ENCODE peak calls at places on chromosomes 2 and 18, in eight cellular contexts. P, N, Y, S, O, W, X and E are unnamed samples.

GRCh38 chr18:46716827-46717226 is 40.0 kb downstream of the ST8SIA5 start:
- DNase-seq in S (no peak), Y (no peak), O (no peak), P (no peak), W (no peak), N (no peak), X (no peak), E (no peak)

GRCh38 chr2:101717041-101717817 is 19.7 kb downstream of the MAP4K4 start:
- DNase-seq in X (no peak), P (no peak), O (no peak), Y (no peak), N (peak; percentile 13), W (no peak), S (no peak), E (no peak)

GRCh38 chr18:7567487-7568425 is 640 bp downstream of the PTPRM start:
- DNase-seq in X (peak; percentile 65), O (peak; percentile 55), P (no peak), Y (peak; percentile 28), S (peak; percentile 74), N (no peak), W (no peak), E (peak; percentile 79)

GRCh38 chr2:172736419-172737174 is 952 bp downstream of the RAPGEF4 start:
- DNase-seq in O (no peak), X (no peak), W (no peak), P (no peak), S (no peak), N (no peak), Y (no peak), E (no peak)

GRCh38 chr18:23990474-23991410 is 23.8 kb upstream of the TTC39C start:
- DNase-seq in Y (no peak), N (no peak), S (no peak), P (no peak), O (no peak), W (no peak), X (peak; percentile 8), E (no peak)

GRCh38 chr2:70548233-70548632 is 5.4 kb downstream of the TGFA start:
- DNase-seq in P (no peak), Y (no peak), O (no peak), X (no peak), N (no peak), W (no peak), S (no peak), E (no peak)

GRCh38 chr18:7727381-7728076 is 160.4 kb downstream of the PTPRM start:
- DNase-seq in X (peak; percentile 30), Y (no peak), S (no peak), N (no peak), P (no peak), O (no peak), W (no peak), E (no peak)

GRCh38 chr2:101827246-101827645 is 129.7 kb downstream of the MAP4K4 start:
- DNase-seq in Y (no peak), S (no peak), O (no peak), X (peak; percentile 77), P (no peak), W (peak; percentile 74), N (no peak), E (peak; percentile 90)

GRCh38 chr2:18545384-18545783 is 15.1 kb downstream of the RDH14 start:
- DNase-seq in P (no peak), X (peak; percentile 22), W (no peak), Y (no peak), S (no peak), O (no peak), N (no peak), E (no peak)

GRCh38 chr2:239230318-239231052 is 170.3 kb downstream of the HDAC4 start:
- DNase-seq in S (no peak), W (no peak), Y (no peak), X (no peak), P (no peak), O (peak; percentile 63), N (no peak), E (no peak)

GRCh38 chr18:56538756-56539155 is 99.6 kb downstream of the TXNL1 start:
- DNase-seq in Y (no peak), O (no peak), S (no peak), P (no peak), N (no peak), W (no peak), X (no peak), E (peak; percentile 28)

GRCh38 chr2:111101592-111101991 is 19.1 kb upstream of the BCL2L11 start:
- DNase-seq in O (no peak), N (no peak), W (no peak), Y (no peak), P (no peak), S (no peak), X (no peak), E (no peak)

GRCh38 chr18:53796042-53796729 is 428.3 kb downstream of the MBD2 start:
- DNase-seq in S (no peak), X (peak; percentile 79), N (no peak), Y (no peak), W (peak; percentile 1), O (no peak), P (no peak), E (peak; percentile 90)

GRCh38 chr2:212337486-212338343 is 200.9 kb downstream of the ERBB4 start:
- DNase-seq in W (no peak), S (no peak), Y (no peak), O (no peak), X (no peak), N (no peak), P (no peak), E (no peak)

GRCh38 chr2:7933665-7934064 is 748.2 kb upstream of the ID2 start:
- DNase-seq in S (no peak), P (no peak), N (no peak), W (no peak), O (no peak), X (no peak), Y (no peak), E (no peak)

GRCh38 chr2:45945182-45945779 is 293.8 kb downstream of the PRKCE start:
- DNase-seq in S (no peak), X (no peak), O (no peak), Y (no peak), P (no peak), N (no peak), W (no peak), E (no peak)

GRCh38 chr2:24824071-24824588 is 30.9 kb downstream of the CENPO start:
- DNase-seq in O (no peak), Y (no peak), X (no peak), P (no peak), S (no peak), N (no peak), W (no peak), E (no peak)

GRCh38 chr2:126115975-126116374 is 540.0 kb upstream of the GYPC start:
- DNase-seq in N (no peak), O (no peak), W (no peak), P (no peak), S (no peak), Y (no peak), X (no peak), E (no peak)

GRCh38 chr2:70523996-70524965 is 29.3 kb downstream of the TGFA start:
- DNase-seq in N (no peak), O (no peak), X (no peak), W (peak; percentile 40), S (peak; percentile 40), P (no peak), Y (peak; percentile 77), E (no peak)

GRCh38 chr2:105377871-105378270 is 21.0 kb downstream of the FHL2 start:
- DNase-seq in S (no peak), W (no peak), O (no peak), P (no peak), Y (no peak), N (no peak), X (no peak), E (no peak)
- TF ChIP-seq CTCF in S (no peak), W (peak; percentile 26), O (no peak), P (no peak), Y (no peak), N (no peak), X (no peak), E (no peak)

GRCh38 chr2:86223098-86223681 is 23.9 kb downstream of the MRPL35 start:
- DNase-seq in N (no peak), S (peak; percentile 79), O (peak; percentile 59), P (no peak), X (peak; percentile 68), W (no peak), Y (no peak), E (peak; percentile 72)
- H3K27ac ChIP-seq in N (peak overlapping the region; percentile 88), S (no peak overlapping the region), O (peak overlapping the region; percentile 86), P (no peak overlapping the region), X (no peak overlapping the region), W (no peak overlapping the region), Y (peak overlapping the region; percentile 53), E (peak overlapping the region; percentile 61)

DNA sequence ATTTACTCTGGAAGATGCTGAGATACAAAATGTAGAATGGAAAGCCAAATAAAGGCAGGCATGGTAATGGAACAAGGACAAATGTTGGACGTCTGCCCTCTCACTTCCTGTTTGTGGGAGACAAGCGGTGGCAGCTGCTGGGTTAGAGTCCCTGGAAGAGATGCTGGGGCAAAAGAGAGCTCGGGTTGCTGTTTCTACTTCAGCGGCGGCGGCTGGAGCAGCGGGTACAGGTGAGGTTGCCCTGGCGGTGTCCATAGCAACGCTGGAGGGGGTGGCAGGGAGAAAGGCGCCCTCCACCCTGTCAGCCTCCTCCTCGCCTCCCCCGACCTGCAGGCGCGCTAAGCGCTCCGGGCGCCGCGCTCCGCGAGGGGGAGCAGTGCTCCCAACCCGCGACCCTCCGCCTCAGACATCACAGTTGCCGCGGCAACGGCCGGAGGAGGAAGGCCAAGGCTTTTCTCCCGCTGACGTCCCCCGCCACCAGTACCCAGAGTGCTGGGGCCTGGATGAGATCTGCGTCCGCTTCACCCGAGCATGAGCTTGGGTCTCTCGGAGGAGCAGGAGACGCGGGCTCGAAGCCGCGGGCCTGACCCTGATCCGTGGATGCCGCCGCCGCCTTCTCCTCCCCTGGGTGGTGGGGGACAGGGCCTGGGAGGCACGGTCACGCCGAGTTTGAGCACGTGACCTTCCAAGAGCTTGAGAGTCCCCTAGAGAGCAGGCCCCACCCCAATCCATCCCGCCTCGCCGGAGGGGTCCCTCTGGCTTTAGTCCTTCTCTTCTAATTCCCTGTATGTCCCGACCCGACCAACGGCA is 65.6 kb downstream of the NOL4 start:
- DNase-seq in W (peak; percentile 2), P (no peak), N (no peak), S (peak; percentile 45), X (peak; percentile 36), Y (no peak), O (peak; percentile 9), E (peak; percentile 83)
- TF ChIP-seq CTCF in W (peak; percentile 62), P (no peak), N (no peak), S (no peak), X (no peak), Y (no peak), O (no peak), E (no peak)

GRCh38 chr2:54561795-54562592 is 105.9 kb downstream of the SPTBN1 start:
- DNase-seq in Y (no peak), X (no peak), P (no peak), W (no peak), N (no peak), S (no peak), O (no peak), E (no peak)

GRCh38 chr2:54558976-54559410 is 102.9 kb downstream of the SPTBN1 start:
- DNase-seq in O (no peak), Y (no peak), X (no peak), W (no peak), S (no peak), N (no peak), P (no peak), E (no peak)

GRCh38 chr2:54559593-54560145 is 103.5 kb downstream of the SPTBN1 start:
- DNase-seq in X (peak; percentile 87), O (no peak), N (no peak), Y (peak; percentile 78), W (peak; percentile 83), S (no peak), P (no peak), E (peak; percentile 88)

GRCh38 chr2:54561010-54561409 is 104.9 kb downstream of the SPTBN1 start:
- DNase-seq in Y (no peak), X (no peak), S (no peak), N (no peak), W (no peak), P (no peak), O (no peak), E (no peak)

GRCh38 chr2:54560146-54560881 is 104.2 kb downstream of the SPTBN1 start:
- DNase-seq in X (peak; percentile 81), P (no peak), Y (peak; percentile 15), O (no peak), N (no peak), W (no peak), S (peak; percentile 59), E (peak; percentile 78)
- H3K27ac ChIP-seq in X (peak overlapping the region; percentile 93), P (peak overlapping the region; percentile 89), Y (peak overlapping the region; percentile 84), O (peak overlapping the region; percentile 75), N (peak overlapping the region; percentile 96), W (peak overlapping the region; percentile 93), S (peak overlapping the region; percentile 17), E (peak overlapping the region; percentile 32)